ENCODE peak calls at places on chromosomes 12 and 14, in four cellular contexts. One of them, this sample, is unnamed.
A peak's percentile ranks its signal among the peaks of the same experiment; 100 is the strongest.

GRCh38 chr12:25322918-25323773 is 72.4 kb upstream of the KRAS start:
- DNase-seq in BE2C: no peak
- DNase-seq in epithelial cell of esophagus: peak; percentile 38
- DNase-seq in tibial nerve: no peak
- DNase-seq in this sample: no peak

GRCh38 chr14:22641851-22642250 is 2.3 kb downstream of the OR6J1 start:
- DNase-seq in tibial nerve: no peak
- DNase-seq in epithelial cell of esophagus: no peak
- DNase-seq in BE2C: no peak
- DNase-seq in this sample: no peak

GRCh38 chr14:60092516-60092915 is 793 bp downstream of the PCNX4 start:
- DNase-seq in tibial nerve: no peak
- DNase-seq in epithelial cell of esophagus: peak; percentile 29
- DNase-seq in BE2C: peak; percentile 12
- DNase-seq in this sample: peak; percentile 54

GRCh38 chr12:132356686-132357622 is 27.6 kb upstream of the GALNT9 start:
- DNase-seq in BE2C: peak; percentile 3
- DNase-seq in tibial nerve: no peak
- DNase-seq in epithelial cell of esophagus: peak; percentile 4
- DNase-seq in this sample: peak; percentile 77

GRCh38 chr14:68939893-68940613 is 39.0 kb downstream of the ACTN1 start:
- DNase-seq in BE2C: peak; percentile 87
- DNase-seq in epithelial cell of esophagus: peak; percentile 93
- DNase-seq in tibial nerve: peak; percentile 30
- DNase-seq in this sample: peak; percentile 95

GRCh38 chr14:24806061-24806678 is 172.2 kb upstream of the GZMB start:
- DNase-seq in BE2C: peak; percentile 61
- DNase-seq in tibial nerve: peak; percentile 38
- DNase-seq in epithelial cell of esophagus: peak; percentile 71
- DNase-seq in this sample: peak; percentile 50

GRCh38 chr12:75881910-75882309 is 149.7 kb downstream of the PHLDA1 start:
- DNase-seq in tibial nerve: no peak
- DNase-seq in BE2C: no peak
- DNase-seq in epithelial cell of esophagus: no peak
- DNase-seq in this sample: no peak

GRCh38 chr12:132158677-132159554 is 14.7 kb downstream of the NOC4L start:
- DNase-seq in epithelial cell of esophagus: peak; percentile 76
- DNase-seq in tibial nerve: no peak
- DNase-seq in BE2C: no peak
- DNase-seq in this sample: no peak

GRCh38 chr12:46356655-46357437 is 15.7 kb downstream of the SLC38A2 start:
- DNase-seq in tibial nerve: no peak
- DNase-seq in BE2C: no peak
- DNase-seq in epithelial cell of esophagus: no peak
- DNase-seq in this sample: peak; percentile 34

GRCh38 chr14:68687746-68688145 is 105.1 kb downstream of the ZFP36L1 start:
- DNase-seq in BE2C: no peak
- DNase-seq in tibial nerve: no peak
- DNase-seq in epithelial cell of esophagus: peak; percentile 95
- DNase-seq in this sample: peak; percentile 80

GRCh38 chr14:51139221-51139681 is 44.3 kb upstream of the TRIM9 start:
- DNase-seq in epithelial cell of esophagus: peak; percentile 60
- DNase-seq in tibial nerve: no peak
- DNase-seq in BE2C: no peak
- DNase-seq in this sample: no peak

GRCh38 chr14:61406198-61406597 is 84.8 kb downstream of the PRKCH start:
- DNase-seq in epithelial cell of esophagus: no peak
- DNase-seq in BE2C: no peak
- DNase-seq in tibial nerve: no peak
- DNase-seq in this sample: no peak

GRCh38 chr12:83826112-83826511 is 1086.5 kb downstream of the SLC6A15 start:
- DNase-seq in BE2C: peak; percentile 73
- DNase-seq in epithelial cell of esophagus: peak; percentile 68
- DNase-seq in tibial nerve: no peak
- DNase-seq in this sample: peak; percentile 28

GRCh38 chr12:107007421-107007820 is 20.5 kb upstream of the MTERF2 start:
- DNase-seq in BE2C: no peak
- DNase-seq in epithelial cell of esophagus: no peak
- DNase-seq in tibial nerve: no peak
- DNase-seq in this sample: no peak

GRCh38 chr12:2183556-2184541 is 131.1 kb downstream of the CACNA1C start:
- DNase-seq in tibial nerve: no peak
- DNase-seq in epithelial cell of esophagus: no peak
- DNase-seq in BE2C: no peak
- DNase-seq in this sample: peak; percentile 75

GRCh38 chr12:2092890-2093289 is 40.1 kb downstream of the CACNA1C start:
- DNase-seq in epithelial cell of esophagus: no peak
- DNase-seq in BE2C: no peak
- DNase-seq in tibial nerve: no peak
- DNase-seq in this sample: no peak

GRCh38 chr12:111322336-111323250 is 46.3 kb downstream of the PHETA1 start:
- DNase-seq in tibial nerve: no peak
- DNase-seq in BE2C: no peak
- DNase-seq in epithelial cell of esophagus: no peak
- DNase-seq in this sample: no peak

GRCh38 chr14:95477411-95478089 is 38.9 kb downstream of the SYNE3 start:
- DNase-seq in BE2C: no peak
- DNase-seq in tibial nerve: no peak
- DNase-seq in epithelial cell of esophagus: no peak
- DNase-seq in this sample: peak; percentile 51

GRCh38 chr12:11697670-11698387 is 48.4 kb downstream of the ETV6 start:
- DNase-seq in tibial nerve: no peak
- DNase-seq in epithelial cell of esophagus: peak; percentile 77
- DNase-seq in BE2C: no peak
- DNase-seq in this sample: peak; percentile 54

GRCh38 chr12:82774666-82775065 is 88.0 kb downstream of the TMTC2 start:
- DNase-seq in tibial nerve: no peak
- DNase-seq in BE2C: no peak
- DNase-seq in epithelial cell of esophagus: no peak
- DNase-seq in this sample: no peak

GRCh38 chr12:98259667-98260066 is 255.7 kb upstream of the TMPO start:
- DNase-seq in BE2C: no peak
- DNase-seq in epithelial cell of esophagus: no peak
- DNase-seq in tibial nerve: no peak
- DNase-seq in this sample: no peak

GRCh38 chr12:2845280-2845679 is 10.4 kb upstream of the NRIP2 start:
- DNase-seq in epithelial cell of esophagus: no peak
- DNase-seq in tibial nerve: no peak
- DNase-seq in BE2C: no peak
- DNase-seq in this sample: peak; percentile 92

GRCh38 chr14:95431199-95432145 is 85.0 kb downstream of the SYNE3 start:
- DNase-seq in BE2C: no peak
- DNase-seq in tibial nerve: no peak
- DNase-seq in epithelial cell of esophagus: peak; percentile 40
- DNase-seq in this sample: peak; percentile 23

GRCh38 chr12:65800928-65801327 is 23.4 kb upstream of the HMGA2 start:
- DNase-seq in epithelial cell of esophagus: no peak
- DNase-seq in tibial nerve: no peak
- DNase-seq in BE2C: no peak
- DNase-seq in this sample: no peak

GRCh38 chr14:87896393-87897380 is 96.3 kb downstream of the GALC start:
- DNase-seq in epithelial cell of esophagus: peak; percentile 70
- DNase-seq in tibial nerve: no peak
- DNase-seq in BE2C: no peak
- DNase-seq in this sample: peak; percentile 50

GRCh38 chr12:131690320-131690719 is 20.6 kb upstream of the SFSWAP start:
- DNase-seq in epithelial cell of esophagus: no peak
- DNase-seq in tibial nerve: no peak
- DNase-seq in BE2C: no peak
- DNase-seq in this sample: no peak

GRCh38 chr12:12333980-12334709 is 15.9 kb downstream of the MANSC1 start:
- DNase-seq in epithelial cell of esophagus: peak; percentile 56
- DNase-seq in BE2C: peak; percentile 75
- DNase-seq in tibial nerve: no peak
- DNase-seq in this sample: peak; percentile 61

GRCh38 chr12:1575799-1576401 is 18.5 kb downstream of the FBXL14 start:
- DNase-seq in epithelial cell of esophagus: peak; percentile 51
- DNase-seq in tibial nerve: no peak
- DNase-seq in BE2C: no peak
- DNase-seq in this sample: peak; percentile 92

GRCh38 chr14:26199599-26200370 is 398.0 kb downstream of the NOVA1 start:
- DNase-seq in tibial nerve: no peak
- DNase-seq in BE2C: no peak
- DNase-seq in epithelial cell of esophagus: no peak
- DNase-seq in this sample: no peak

GRCh38 chr14:34043627-34044372 is 92.9 kb upstream of the EGLN3 start:
- DNase-seq in BE2C: no peak
- DNase-seq in epithelial cell of esophagus: peak; percentile 85
- DNase-seq in tibial nerve: no peak
- DNase-seq in this sample: no peak

GRCh38 chr12:30661210-30661609 is 34.5 kb downstream of the IPO8 start:
- DNase-seq in epithelial cell of esophagus: no peak
- DNase-seq in BE2C: no peak
- DNase-seq in tibial nerve: no peak
- DNase-seq in this sample: no peak

GRCh38 chr14:68210729-68211299 is 391.2 kb downstream of the RAD51B start:
- DNase-seq in tibial nerve: no peak
- DNase-seq in epithelial cell of esophagus: peak; percentile 81
- DNase-seq in BE2C: no peak
- DNase-seq in this sample: peak; percentile 98

GRCh38 chr14:75452900-75453816 is 25.3 kb downstream of the JDP2 start:
- DNase-seq in BE2C: no peak
- DNase-seq in tibial nerve: peak; percentile 40
- DNase-seq in epithelial cell of esophagus: peak; percentile 94
- DNase-seq in this sample: peak; percentile 97

GRCh38 chr12:47553266-47553665 is 152.6 kb downstream of the RPAP3 start:
- DNase-seq in BE2C: no peak
- DNase-seq in epithelial cell of esophagus: no peak
- DNase-seq in tibial nerve: no peak
- DNase-seq in this sample: no peak

GRCh38 chr12:79267580-79267979 is 403.0 kb downstream of the SYT1 start:
- DNase-seq in epithelial cell of esophagus: no peak
- DNase-seq in BE2C: no peak
- DNase-seq in tibial nerve: no peak
- DNase-seq in this sample: no peak

GRCh38 chr14:91067186-91067585 is 6.7 kb upstream of the RPS6KA5 start:
- DNase-seq in BE2C: no peak
- DNase-seq in tibial nerve: no peak
- DNase-seq in epithelial cell of esophagus: no peak
- DNase-seq in this sample: no peak

DNA sequence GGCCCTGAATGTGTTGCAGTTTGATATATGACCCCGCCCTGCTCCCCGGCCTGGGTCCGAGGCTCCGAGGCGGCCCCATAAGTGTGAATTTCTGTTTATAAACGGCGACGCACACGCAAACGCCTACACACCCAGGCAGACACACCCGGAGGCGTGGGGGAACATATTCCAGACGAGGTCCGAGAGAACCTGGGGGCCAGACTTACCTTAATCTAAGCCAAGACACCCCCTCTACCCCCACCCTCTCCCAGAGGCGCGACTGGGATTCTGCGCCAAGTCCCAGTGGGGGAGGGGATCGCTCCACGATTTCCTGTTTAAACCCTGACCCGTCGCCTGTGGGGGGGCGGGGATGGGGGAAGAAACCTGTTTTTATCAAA is 9.6 kb upstream of the HOXC6 start:
- DNase-seq in BE2C: peak; percentile 69
- DNase-seq in epithelial cell of esophagus: no peak
- DNase-seq in tibial nerve: no peak
- DNase-seq in this sample: peak; percentile 64
- H3K4me3 ChIP-seq in BE2C: peak overlapping the region; percentile 80
- H3K4me3 ChIP-seq in epithelial cell of esophagus: no peak overlapping the region
- H3K4me3 ChIP-seq in tibial nerve: peak overlapping the region; percentile 60
- H3K4me3 ChIP-seq in this sample: peak overlapping the region; percentile 95

GRCh38 chr14:63210812-63211211 is 6.6 kb downstream of the RHOJ start:
- DNase-seq in tibial nerve: no peak
- DNase-seq in epithelial cell of esophagus: no peak
- DNase-seq in BE2C: no peak
- DNase-seq in this sample: no peak

GRCh38 chr14:63212776-63213500 is 8.7 kb downstream of the RHOJ start:
- DNase-seq in BE2C: no peak
- DNase-seq in tibial nerve: no peak
- DNase-seq in epithelial cell of esophagus: no peak
- DNase-seq in this sample: no peak

GRCh38 chr14:63214417-63215196 is 10.4 kb downstream of the RHOJ start:
- DNase-seq in epithelial cell of esophagus: no peak
- DNase-seq in tibial nerve: no peak
- DNase-seq in BE2C: no peak
- DNase-seq in this sample: peak; percentile 2

GRCh38 chr14:63209160-63209559 is 4.9 kb downstream of the RHOJ start:
- DNase-seq in BE2C: no peak
- DNase-seq in epithelial cell of esophagus: peak; percentile 24
- DNase-seq in tibial nerve: no peak
- DNase-seq in this sample: no peak

DNA sequence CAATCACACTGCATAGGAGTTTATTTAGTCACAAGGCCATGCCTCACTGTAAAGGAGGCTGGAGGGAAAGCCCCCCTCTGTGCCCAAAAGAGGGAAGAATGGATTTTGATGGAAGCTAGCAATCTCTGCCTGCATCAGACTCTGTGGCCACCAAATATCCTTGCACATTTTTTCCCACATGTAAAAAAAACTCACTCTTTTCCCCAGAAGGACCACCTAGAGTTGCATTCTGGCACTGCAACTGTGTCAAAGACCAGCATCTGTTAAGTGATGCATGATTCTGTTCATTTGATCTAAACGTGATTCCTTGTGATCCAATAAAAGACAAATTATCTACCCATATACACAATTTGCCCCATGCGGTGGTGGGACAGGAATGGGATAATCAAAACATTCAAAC is 8.0 kb downstream of the RHOJ start:
- DNase-seq in tibial nerve: no peak
- DNase-seq in BE2C: no peak
- DNase-seq in epithelial cell of esophagus: no peak
- DNase-seq in this sample: no peak
- TF ChIP-seq CTCF in tibial nerve: no peak
- TF ChIP-seq CTCF in BE2C: peak; percentile 25
- TF ChIP-seq CTCF in epithelial cell of esophagus: no peak
- TF ChIP-seq CTCF in this sample: peak; percentile 18

GRCh38 chr14:96705422-96706092 is 91.6 kb upstream of the VRK1 start:
- DNase-seq in BE2C: no peak
- DNase-seq in tibial nerve: no peak
- DNase-seq in epithelial cell of esophagus: no peak
- DNase-seq in this sample: no peak
- H3K4me3 ChIP-seq in BE2C: no peak overlapping the region
- H3K4me3 ChIP-seq in tibial nerve: no peak overlapping the region
- H3K4me3 ChIP-seq in epithelial cell of esophagus: no peak overlapping the region
- H3K4me3 ChIP-seq in this sample: no peak overlapping the region

GRCh38 chr14:42200951-42201350 is 594.3 kb downstream of the LRFN5 start:
- DNase-seq in tibial nerve: no peak
- DNase-seq in BE2C: no peak
- DNase-seq in epithelial cell of esophagus: no peak
- DNase-seq in this sample: no peak
- TF ChIP-seq CTCF in tibial nerve: no peak
- TF ChIP-seq CTCF in BE2C: no peak
- TF ChIP-seq CTCF in epithelial cell of esophagus: no peak
- TF ChIP-seq CTCF in this sample: no peak